ENCODE peak calls at places on chromosomes 12 and 14, in five cellular contexts. G, A, O, I and X are unnamed samples.

GRCh38 chr14:74875941-74876913 is at the start of gene PROX2:
- DNase-seq in G (no peak), A (no peak), O (no peak), I (no peak), X (no peak)

GRCh38 chr12:87935216-87935615 is 94.0 kb downstream of the C12orf50 start:
- DNase-seq in G (no peak), A (no peak), O (no peak), I (no peak), X (no peak)

GRCh38 chr14:23357261-23357660 is 4.6 kb upstream of the SLC22A17 start:
- DNase-seq in G (no peak), A (no peak), O (no peak), I (no peak), X (no peak)

GRCh38 chr12:14960548-14961465 is 594 bp downstream of the ARHGDIB start:
- DNase-seq in G (no peak), A (peak; percentile 63), O (no peak), I (peak; percentile 60), X (peak; percentile 32)

GRCh38 chr14:22598896-22599244 is 770 bp downstream of the ABHD4 start:
- DNase-seq in G (no peak), A (no peak), O (no peak), I (no peak), X (peak; percentile 59)

GRCh38 chr12:119576915-119577314 is 16.7 kb upstream of the TMEM233 start:
- DNase-seq in G (no peak), A (no peak), O (no peak), I (no peak), X (no peak)

GRCh38 chr12:106188249-106188648 is 49.5 kb upstream of the NUAK1 start:
- DNase-seq in G (no peak), A (no peak), O (no peak), I (no peak), X (no peak)

GRCh38 chr14:77140937-77141591 is 527 bp downstream of the ZDHHC22 start:
- DNase-seq in G (no peak), A (no peak), O (no peak), I (no peak), X (peak; percentile 40)

GRCh38 chr14:58805057-58805456 is 167.3 kb downstream of the DACT1 start:
- DNase-seq in G (no peak), A (no peak), O (no peak), I (no peak), X (no peak)

GRCh38 chr14:50452285-50452684 is 55.6 kb upstream of the CDKL1 start:
- DNase-seq in G (no peak), A (no peak), O (no peak), I (no peak), X (no peak)

GRCh38 chr12:96442906-96443305 is 42.7 kb upstream of the CDK17 start:
- DNase-seq in G (no peak), A (no peak), O (no peak), I (no peak), X (no peak)

GRCh38 chr14:62179367-62180018 is 417.3 kb downstream of the SNAPC1 start:
- DNase-seq in G (no peak), A (peak; percentile 17), O (peak; percentile 52), I (peak; percentile 29), X (peak; percentile 82)

GRCh38 chr14:55073856-55074255 is 22.4 kb downstream of the MAPK1IP1L start:
- DNase-seq in G (no peak), A (no peak), O (no peak), I (no peak), X (peak; percentile 84)

GRCh38 chr14:56181666-56182065 is 63.5 kb downstream of the PELI2 start:
- DNase-seq in G (no peak), A (no peak), O (no peak), I (no peak), X (no peak)

GRCh38 chr14:38723277-38723676 is 379.8 kb downstream of the SEC23A start:
- DNase-seq in G (no peak), A (no peak), O (no peak), I (no peak), X (no peak)

GRCh38 chr12:29171421-29172258 is 22.6 kb downstream of the FAR2 start:
- DNase-seq in G (no peak), A (no peak), O (no peak), I (no peak), X (no peak)

GRCh38 chr14:37593496-37594237 is 1.4 kb downstream of the FOXA1 start:
- DNase-seq in G (no peak), A (no peak), O (no peak), I (no peak), X (no peak)

GRCh38 chr12:57479376-57480115 is at the start of gene ARHGAP9:
- DNase-seq in G (no peak), A (no peak), O (no peak), I (no peak), X (no peak)

GRCh38 chr14:101972126-101972785 is 7.9 kb downstream of the DYNC1H1 start:
- DNase-seq in G (peak; percentile 73), A (peak; percentile 86), O (peak; percentile 99), I (peak; percentile 89), X (peak; percentile 99)

GRCh38 chr12:24424376-24424775 is 474.9 kb upstream of the SOX5 start:
- DNase-seq in G (no peak), A (no peak), O (no peak), I (no peak), X (no peak)

GRCh38 chr12:131283191-131283861 is 329.6 kb downstream of the ADGRD1 start:
- DNase-seq in G (no peak), A (no peak), O (no peak), I (no peak), X (no peak)

GRCh38 chr12:49261726-49262125 is 3.2 kb upstream of the TUBA1C start:
- DNase-seq in G (no peak), A (no peak), O (no peak), I (no peak), X (no peak)

GRCh38 chr14:49294736-49295135 is 291.4 kb downstream of the RPS29 start:
- DNase-seq in G (no peak), A (no peak), O (no peak), I (no peak), X (no peak)

GRCh38 chr12:72692338-72692737 is 420.2 kb downstream of the TRHDE start:
- DNase-seq in G (no peak), A (no peak), O (no peak), I (no peak), X (no peak)

GRCh38 chr12:107468182-107468581 is 217.4 kb upstream of the PWP1 start:
- DNase-seq in G (no peak), A (no peak), O (no peak), I (no peak), X (peak; percentile 30)

GRCh38 chr14:26163761-26164160 is 434.1 kb downstream of the NOVA1 start:
- DNase-seq in G (no peak), A (no peak), O (no peak), I (no peak), X (peak; percentile 36)

GRCh38 chr12:120060196-120060595 is 56.4 kb downstream of the RAB35 start:
- DNase-seq in G (no peak), A (no peak), O (no peak), I (no peak), X (no peak)

GRCh38 chr12:6452908-6453630 is 1.2 kb downstream of the TAPBPL start:
- DNase-seq in G (no peak), A (peak; percentile 46), O (no peak), I (peak; percentile 35), X (no peak)

GRCh38 chr12:132605055-132605441 is 5.3 kb downstream of the LRCOL1 start:
- DNase-seq in G (no peak), A (no peak), O (no peak), I (no peak), X (no peak)

GRCh38 chr12:51907083-51907863 is at the start of gene ACVRL1:
- DNase-seq in G (no peak), A (peak; percentile 71), O (no peak), I (no peak), X (no peak)

GRCh38 chr12:47860279-47860841 is 40.7 kb upstream of the HDAC7 start:
- DNase-seq in G (no peak), A (no peak), O (no peak), I (no peak), X (no peak)

GRCh38 chr12:30725739-30726138 is 29.0 kb downstream of the CAPRIN2 start:
- DNase-seq in G (no peak), A (no peak), O (peak; percentile 35), I (no peak), X (peak; percentile 84)

GRCh38 chr12:15180975-15181683 is 40.1 kb downstream of the RERG start:
- DNase-seq in G (no peak), A (no peak), O (no peak), I (no peak), X (no peak)

GRCh38 chr12:116187158-116187511 is 90.4 kb downstream of the MED13L start:
- DNase-seq in G (no peak), A (no peak), O (no peak), I (no peak), X (peak; percentile 20)

GRCh38 chr12:6697584-6698351 is 2.8 kb downstream of the PIANP start:
- DNase-seq in G (no peak), A (no peak), O (peak; percentile 36), I (no peak), X (peak; percentile 45)

GRCh38 chr12:127052491-127053232 is 1214.3 kb upstream of the TMEM132C start:
- DNase-seq in G (no peak), A (no peak), O (no peak), I (no peak), X (peak; percentile 84)
- H3K4me3 ChIP-seq in G (no peak overlapping the region), A (no peak overlapping the region), O (no peak overlapping the region), I (no peak overlapping the region), X (no peak overlapping the region)

GRCh38 chr12:11228268-11228879 is 41.1 kb downstream of the PRB3 start:
- DNase-seq in G (no peak), A (no peak), O (peak; percentile 11), I (no peak), X (peak; percentile 54)
- TF ChIP-seq CTCF in G (peak; percentile 17), A (peak; percentile 25), O (peak; percentile 79), I (no peak), X (peak; percentile 85)

GRCh38 chr14:85532570-85532969 is 2.6 kb downstream of the FLRT2 start:
- DNase-seq in G (no peak), A (no peak), O (no peak), I (no peak), X (no peak)
- H3K4me3 ChIP-seq in G (peak overlapping the region; percentile 77), A (peak overlapping the region; percentile 55), O (peak overlapping the region; percentile 91), I (peak overlapping the region; percentile 51), X (peak overlapping the region; percentile 65)

GRCh38 chr12:80625901-80626300 is 81.5 kb upstream of the MYF6 start:
- DNase-seq in G (no peak), A (no peak), O (no peak), I (no peak), X (peak; percentile 20)

GRCh38 chr12:80617733-80618132 is 89.7 kb upstream of the MYF6 start:
- DNase-seq in G (no peak), A (no peak), O (no peak), I (no peak), X (no peak)

GRCh38 chr12:80620281-80620680 is 87.2 kb upstream of the MYF6 start:
- DNase-seq in G (no peak), A (no peak), O (no peak), I (no peak), X (no peak)

GRCh38 chr12:80624986-80625530 is 82.4 kb upstream of the MYF6 start:
- DNase-seq in G (no peak), A (no peak), O (no peak), I (no peak), X (peak; percentile 5)

DNA sequence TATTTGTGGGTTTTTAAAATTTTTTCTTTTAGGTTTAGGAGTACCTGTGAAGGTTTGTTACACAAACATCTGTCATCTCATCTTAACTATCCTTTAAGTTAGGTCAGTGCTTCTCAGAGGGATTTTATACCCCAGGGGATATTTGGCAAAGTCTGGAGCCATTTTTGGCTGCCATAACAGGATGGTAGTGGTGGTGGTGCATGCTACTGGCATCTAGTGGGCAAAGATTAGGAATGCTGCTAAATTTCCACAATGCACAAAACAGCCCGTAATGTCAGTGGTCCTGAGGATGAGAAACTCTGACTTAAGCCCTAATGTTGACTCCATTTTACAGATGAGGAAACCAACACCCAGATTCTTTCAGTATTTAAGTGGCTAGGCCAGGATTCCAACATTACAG is 85.2 kb upstream of the MYF6 start:
- DNase-seq in G (no peak), A (no peak), O (no peak), I (no peak), X (peak; percentile 34)
- TF ChIP-seq CTCF in G (no peak), A (no peak), O (peak; percentile 24), I (no peak), X (peak; percentile 44)